ENCODE peak calls at places on chromosomes 2 and 18, in four cellular contexts. L is fibroblast of lung, J is astrocyte of the spinal cord, I is dorsolateral prefrontal cortex. K is an unnamed sample.

GRCh38 chr2:172877826-172878225 is 142.2 kb downstream of the RAPGEF4 start:
- DNase-seq in L (peak), J (peak), I (no peak), K (no peak)

GRCh38 chr2:113894156-113894743 is 4.4 kb downstream of the ACTR3 start:
- DNase-seq in L (peak), J (peak), I (no peak), K (no peak)

GRCh38 chr2:152189622-152190495 is 14.3 kb upstream of the STAM2 start:
- DNase-seq in L (peak), J (peak), I (no peak), K (no peak)

GRCh38 chr2:7773974-7774365 is 856.8 kb downstream of the RNF144A start:
- DNase-seq in L (no peak), J (no peak), I (no peak), K (no peak)

GRCh38 chr2:218982312-218983262 is 2.4 kb downstream of the FEV start:
- DNase-seq in L (no peak), J (no peak), I (no peak), K (no peak)

GRCh38 chr2:233021771-233022170 is 8.7 kb upstream of the NGEF start:
- DNase-seq in L (peak), J (no peak), I (no peak), K (no peak)

GRCh38 chr2:18677280-18677679 is 87.9 kb upstream of the NT5C1B start:
- DNase-seq in L (no peak), J (no peak), I (no peak), K (no peak)

GRCh38 chr2:86301010-86301409 is 36.4 kb downstream of the REEP1 start:
- DNase-seq in L (peak), J (no peak), I (no peak), K (no peak)

GRCh38 chr2:209872675-209873074 is 101.0 kb downstream of the UNC80 start:
- DNase-seq in L (peak), J (peak), I (peak), K (no peak)

GRCh38 chr18:9869713-9870430 is 15.9 kb upstream of the TXNDC2 start:
- DNase-seq in L (peak), J (peak), I (no peak), K (no peak)

GRCh38 chr2:180456811-180457210 is 449.7 kb upstream of the CWC22 start:
- DNase-seq in L (no peak), J (no peak), I (no peak), K (no peak)

GRCh38 chr18:43398601-43399000 is 121.3 kb upstream of the SYT4 start:
- DNase-seq in L (no peak), J (no peak), I (no peak), K (no peak)

GRCh38 chr2:12556762-12557161 is 160.0 kb upstream of the TRIB2 start:
- DNase-seq in L (peak), J (peak), I (no peak), K (no peak)

GRCh38 chr2:64482243-64482642 is 28.3 kb downstream of the LGALSL start:
- DNase-seq in L (no peak), J (no peak), I (no peak), K (no peak)

GRCh38 chr2:217383620-217384019 is 523.8 kb upstream of the TNP1 start:
- DNase-seq in L (peak), J (peak), I (no peak), K (no peak)

GRCh38 chr2:130351495-130352125 is 4.2 kb upstream of the PTPN18 start:
- DNase-seq in L (no peak), J (no peak), I (no peak), K (peak)

GRCh38 chr2:63058742-63059433 is 8.3 kb downstream of the OTX1 start:
- DNase-seq in L (no peak), J (no peak), I (no peak), K (no peak)

GRCh38 chr2:44348385-44348784 is 12.9 kb downstream of the PREPL start:
- DNase-seq in L (peak), J (peak), I (no peak), K (no peak)

GRCh38 chr2:63842149-63843061 is 709 bp downstream of the UGP2 start:
- DNase-seq in L (peak), J (peak), I (no peak), K (no peak)

GRCh38 chr18:47334966-47335365 is 83.5 kb upstream of the SKOR2 start:
- DNase-seq in L (no peak), J (no peak), I (no peak), K (no peak)

GRCh38 chr2:201751566-201751965 is 29.2 kb downstream of the ALS2 start:
- DNase-seq in L (no peak), J (no peak), I (no peak), K (no peak)

GRCh38 chr2:140351692-140352091 is 1571.5 kb upstream of the NXPH2 start:
- DNase-seq in L (no peak), J (no peak), I (no peak), K (no peak)

GRCh38 chr2:209977386-209978239 is 24.8 kb upstream of the RPE start:
- DNase-seq in L (peak), J (peak), I (no peak), K (no peak)

GRCh38 chr2:154692927-154693326 is 5.6 kb upstream of the KCNJ3 start:
- DNase-seq in L (peak), J (no peak), I (no peak), K (no peak)

GRCh38 chr2:70403267-70404053 is 101.6 kb upstream of the FAM136A start:
- DNase-seq in L (no peak), J (no peak), I (no peak), K (no peak)

GRCh38 chr2:190511104-190511503 is 23.4 kb downstream of the NEMP2 start:
- DNase-seq in L (peak), J (peak), I (no peak), K (no peak)

GRCh38 chr2:98736464-98736889 is 5.5 kb upstream of the MGAT4A start:
- DNase-seq in L (peak), J (no peak), I (no peak), K (no peak)

GRCh38 chr2:191783416-191783815 is 63.5 kb downstream of the CAVIN2 start:
- DNase-seq in L (peak), J (no peak), I (no peak), K (no peak)

GRCh38 chr2:189116059-189116458 is 63.5 kb downstream of the COL5A2 start:
- DNase-seq in L (peak), J (no peak), I (no peak), K (no peak)

GRCh38 chr2:240925191-240925575 is 19.0 kb downstream of the CROCC2 start:
- DNase-seq in L (no peak), J (no peak), I (no peak), K (peak)

GRCh38 chr2:52034706-52035105 is 1002.8 kb upstream of the NRXN1 start:
- DNase-seq in L (no peak), J (no peak), I (no peak), K (no peak)

GRCh38 chr2:23518481-23519333 is 133.7 kb downstream of the KLHL29 start:
- DNase-seq in L (no peak), J (no peak), I (no peak), K (no peak)

GRCh38 chr2:23520256-23520655 is 135.3 kb downstream of the KLHL29 start:
- DNase-seq in L (no peak), J (no peak), I (no peak), K (no peak)

GRCh38 chr2:23521060-23521459 is 136.1 kb downstream of the KLHL29 start:
- DNase-seq in L (no peak), J (no peak), I (no peak), K (no peak)

GRCh38 chr2:23516546-23517256 is 131.7 kb downstream of the KLHL29 start:
- DNase-seq in L (no peak), J (no peak), I (no peak), K (no peak)

GRCh38 chr2:23519334-23519651 is 134.3 kb downstream of the KLHL29 start:
- DNase-seq in L (no peak), J (no peak), I (no peak), K (no peak)
- TF ChIP-seq CTCF in L (no peak), J (no peak), I (no peak), K (peak)

GRCh38 chr2:237604960-237605359 is 14.4 kb upstream of the RAB17 start:
- DNase-seq in L (peak), J (no peak), I (no peak), K (no peak)
- TF ChIP-seq CTCF in L (peak), J (peak), I (no peak), K (peak)

DNA sequence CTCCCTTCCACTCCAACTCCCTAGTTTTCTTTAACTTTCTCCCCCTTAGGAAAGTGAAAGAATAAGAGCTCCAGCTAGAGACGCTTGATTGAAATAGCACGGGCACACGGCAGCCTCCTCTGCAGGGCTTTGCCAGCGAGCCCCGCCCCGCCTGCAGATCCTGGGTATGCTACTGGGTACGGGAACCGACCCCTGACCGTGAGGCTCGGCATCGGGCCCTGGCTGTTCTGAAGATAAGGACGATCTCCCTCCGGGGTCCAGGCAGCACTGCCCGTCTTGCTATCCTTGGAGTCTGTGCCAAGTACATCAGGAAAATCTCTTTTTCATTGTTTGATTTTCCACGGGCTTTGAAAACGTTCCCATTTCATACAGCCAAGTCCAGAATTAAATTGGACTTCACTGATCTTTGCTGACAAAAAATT is 284.5 kb downstream of the MTX2 start:
- DNase-seq in L (peak), J (peak), I (peak), K (no peak)
- TF ChIP-seq CTCF in L (no peak), J (peak), I (no peak), K (no peak)

GRCh38 chr2:148561389-148561788 is 83.2 kb upstream of the EPC2 start:
- DNase-seq in L (no peak), J (no peak), I (no peak), K (no peak)

GRCh38 chr2:148554459-148555247 is 89.9 kb upstream of the EPC2 start:
- DNase-seq in L (peak), J (no peak), I (no peak), K (no peak)

GRCh38 chr2:148555622-148556294 is 88.8 kb upstream of the EPC2 start:
- DNase-seq in L (no peak), J (no peak), I (no peak), K (no peak)

GRCh38 chr2:148560501-148560900 is 84.0 kb upstream of the EPC2 start:
- DNase-seq in L (no peak), J (no peak), I (no peak), K (no peak)

GRCh38 chr2:148557844-148558436 is 86.6 kb upstream of the EPC2 start:
- DNase-seq in L (no peak), J (no peak), I (no peak), K (no peak)
- TF ChIP-seq CTCF in L (no peak), J (peak), I (no peak), K (no peak)

GRCh38 chr2:136255648-136256461 is 137.9 kb upstream of the CXCR4 start:
- DNase-seq in L (no peak), J (no peak), I (no peak), K (no peak)
- TF ChIP-seq CTCF in L (no peak), J (no peak), I (no peak), K (no peak)

DNA sequence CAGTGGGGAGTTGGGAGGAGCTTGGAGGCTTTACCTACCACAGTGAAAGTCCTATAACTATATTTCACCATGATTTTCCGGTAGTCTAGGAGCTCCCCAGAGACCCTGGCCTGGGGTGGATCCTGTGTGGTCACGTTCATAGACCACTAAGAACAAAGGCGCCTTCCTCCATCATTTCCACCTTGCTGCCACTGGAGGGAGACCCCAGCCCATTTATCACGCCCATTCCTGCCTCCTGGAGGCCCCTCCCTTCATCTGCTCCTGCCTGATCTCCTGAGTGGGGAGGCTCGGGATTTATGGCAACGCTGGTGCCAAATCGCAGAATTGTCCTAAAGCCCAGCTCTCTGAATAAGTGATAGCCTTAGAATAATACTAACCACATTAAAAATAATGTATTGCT is 507.6 kb upstream of the SPHKAP start:
- DNase-seq in L (no peak), J (peak), I (no peak), K (no peak)
- TF ChIP-seq CTCF in L (peak), J (peak), I (no peak), K (peak)